ENCODE peak calls at places on chromosomes 12 and 14, in six cellular contexts. C is GM03348; Y is uterus; S is stimulated activated CD8-positive, alpha-beta memory T cell treated with anti-CD3 and anti-CD28 coated beads, Interleukin-4, amount 100 ng/mL, for 1 hour; Q is activated CD8-positive, alpha-beta T cell treated with anti-CD3 and anti-CD28 coated beads, Interleukin-2, amount 10 ng/mL, durations not matched to agents 7 days and 5 days; O is C1 segment of cervical spinal cord. K is an unnamed sample.

GRCh38 chr12:57838594-57839302 is 7.8 kb downstream of the CTDSP2 start:
- DNase-seq in C (no peak), O (no peak), Q (peak; percentile 59), Y (no peak), S (no peak), K (no peak)

GRCh38 chr12:10331642-10332239 is 24.1 kb downstream of the KLRD1 start:
- DNase-seq in Q (no peak), S (no peak), O (no peak), Y (no peak), C (peak; percentile 75), K (no peak)

GRCh38 chr14:88882236-88882635 is 57.8 kb downstream of the TTC8 start:
- DNase-seq in C (no peak), Q (no peak), S (no peak), O (no peak), Y (no peak), K (no peak)

GRCh38 chr12:5577239-5577638 is 145.3 kb downstream of the NTF3 start:
- DNase-seq in O (no peak), S (no peak), Y (no peak), C (no peak), Q (no peak), K (no peak)

GRCh38 chr12:3901116-3901515 is 27.9 kb upstream of the PARP11 start:
- DNase-seq in S (no peak), C (no peak), Q (no peak), Y (no peak), O (no peak), K (no peak)

GRCh38 chr14:22558221-22558913 is 30.7 kb downstream of the DAD1 start:
- DNase-seq in Q (peak; percentile 84), C (no peak), O (no peak), Y (no peak), S (no peak), K (no peak)

GRCh38 chr14:104557086-104557485 is 22.5 kb upstream of the C14orf180 start:
- DNase-seq in S (no peak), Y (no peak), C (no peak), O (no peak), Q (no peak), K (no peak)

GRCh38 chr12:116162071-116162470 is 115.4 kb downstream of the MED13L start:
- DNase-seq in O (no peak), S (no peak), Q (no peak), C (no peak), Y (no peak), K (no peak)

GRCh38 chr14:103141117-103141796 is 18.0 kb downstream of the TNFAIP2 start:
- DNase-seq in Y (no peak), O (no peak), S (no peak), Q (peak; percentile 42), C (peak; percentile 46), K (peak; percentile 37)

GRCh38 chr12:27577688-27578087 is 53.7 kb downstream of the PPFIBP1 start:
- DNase-seq in C (no peak), Q (no peak), O (no peak), Y (no peak), S (no peak), K (no peak)

GRCh38 chr12:124411291-124411878 is 116.5 kb downstream of the RFLNA start:
- DNase-seq in Y (peak; percentile 93), S (no peak), O (peak; percentile 52), C (peak; percentile 95), Q (no peak), K (no peak)

GRCh38 chr12:69290545-69291277 is 51.3 kb downstream of the CPSF6 start:
- DNase-seq in C (peak; percentile 49), O (no peak), S (peak; percentile 58), Q (peak; percentile 89), Y (no peak), K (peak; percentile 77)

GRCh38 chr12:4027412-4027811 is 154.2 kb upstream of the PARP11 start:
- DNase-seq in S (peak; percentile 41), Y (no peak), Q (peak; percentile 70), O (no peak), C (no peak), K (peak; percentile 37)

GRCh38 chr12:25307818-25308217 is 57.1 kb upstream of the KRAS start:
- DNase-seq in S (no peak), Y (no peak), Q (no peak), O (no peak), C (no peak), K (no peak)

GRCh38 chr14:105999361-106000028 is 473.1 kb downstream of the TMEM121 start:
- DNase-seq in O (peak; percentile 13), Q (peak; percentile 92), S (no peak), Y (peak; percentile 22), C (peak; percentile 9), K (peak; percentile 82)

K was measured in DND-41.